ENCODE peak calls at places on chromosomes 7 and 10, in four cellular contexts. One of them, this sample, is unnamed.

GRCh38 chr10:72337039-72337629 is 17.6 kb downstream of the DNAJB12 start:
- DNase-seq in heart left ventricle: peak
- DNase-seq in A549: peak
- DNase-seq in prostate gland: peak
- DNase-seq in this sample: peak

GRCh38 chr7:155001756-155002410 is 1.0 kb downstream of the PAXIP1 start:
- DNase-seq in heart left ventricle: no peak
- DNase-seq in A549: peak
- DNase-seq in prostate gland: no peak
- DNase-seq in this sample: peak

GRCh38 chr7:66198956-66199355 is 6.2 kb upstream of the TPST1 start:
- DNase-seq in A549: no peak
- DNase-seq in heart left ventricle: no peak
- DNase-seq in prostate gland: no peak
- DNase-seq in this sample: no peak

GRCh38 chr10:5538446-5538845 is 13.7 kb downstream of the CALML3 start:
- DNase-seq in A549: no peak
- DNase-seq in prostate gland: no peak
- DNase-seq in heart left ventricle: no peak
- DNase-seq in this sample: peak

GRCh38 chr7:45646207-45646821 is 72.1 kb downstream of the ADCY1 start:
- DNase-seq in prostate gland: no peak
- DNase-seq in A549: no peak
- DNase-seq in heart left ventricle: no peak
- DNase-seq in this sample: no peak

GRCh38 chr10:76393875-76394706 is 962.7 kb downstream of the LRMDA start:
- DNase-seq in heart left ventricle: no peak
- DNase-seq in prostate gland: peak
- DNase-seq in A549: no peak
- DNase-seq in this sample: no peak

GRCh38 chr7:13165854-13166253 is 478.4 kb downstream of the ARL4A start:
- DNase-seq in heart left ventricle: no peak
- DNase-seq in prostate gland: no peak
- DNase-seq in A549: no peak
- DNase-seq in this sample: no peak

GRCh38 chr10:118485641-118486040 is 109.8 kb downstream of the PRLHR start:
- DNase-seq in heart left ventricle: no peak
- DNase-seq in A549: no peak
- DNase-seq in prostate gland: no peak
- DNase-seq in this sample: no peak

GRCh38 chr7:20241491-20242261 is 24.5 kb upstream of the MACC1 start:
- DNase-seq in prostate gland: peak
- DNase-seq in A549: no peak
- DNase-seq in heart left ventricle: no peak
- DNase-seq in this sample: no peak

GRCh38 chr7:29606287-29606721 is 42.7 kb downstream of the PRR15 start:
- DNase-seq in prostate gland: no peak
- DNase-seq in A549: peak
- DNase-seq in heart left ventricle: no peak
- DNase-seq in this sample: peak

GRCh38 chr7:2632717-2633537 is 1.1 kb downstream of the TTYH3 start:
- DNase-seq in A549: peak
- DNase-seq in heart left ventricle: peak
- DNase-seq in prostate gland: peak
- DNase-seq in this sample: peak

GRCh38 chr10:27819781-27820531 is 74.3 kb upstream of the MKX start:
- DNase-seq in prostate gland: no peak
- DNase-seq in heart left ventricle: peak
- DNase-seq in A549: no peak
- DNase-seq in this sample: peak

GRCh38 chr10:33955676-33956075 is 621.2 kb upstream of the NRP1 start:
- DNase-seq in heart left ventricle: no peak
- DNase-seq in A549: no peak
- DNase-seq in prostate gland: no peak
- DNase-seq in this sample: no peak

GRCh38 chr10:75202321-75203096 is 8.1 kb upstream of the VDAC2 start:
- DNase-seq in A549: peak
- DNase-seq in prostate gland: peak
- DNase-seq in heart left ventricle: peak
- DNase-seq in this sample: peak

GRCh38 chr7:141701489-141702046 is 398 bp downstream of the DENND11 start:
- DNase-seq in prostate gland: peak
- DNase-seq in heart left ventricle: peak
- DNase-seq in A549: no peak
- DNase-seq in this sample: peak

GRCh38 chr10:123136806-123137642 is 1.3 kb downstream of the HMX3 start:
- DNase-seq in heart left ventricle: no peak
- DNase-seq in prostate gland: no peak
- DNase-seq in A549: peak
- DNase-seq in this sample: no peak

GRCh38 chr10:6667150-6667549 is 87.1 kb upstream of the PRKCQ start:
- DNase-seq in prostate gland: no peak
- DNase-seq in A549: no peak
- DNase-seq in heart left ventricle: no peak
- DNase-seq in this sample: no peak

GRCh38 chr7:45173596-45174327 is 16.2 kb downstream of the RAMP3 start:
- DNase-seq in A549: no peak
- DNase-seq in heart left ventricle: peak
- DNase-seq in prostate gland: no peak
- DNase-seq in this sample: no peak

GRCh38 chr7:67267914-67268313 is 271.3 kb downstream of the TYW1 start:
- DNase-seq in heart left ventricle: no peak
- DNase-seq in A549: no peak
- DNase-seq in prostate gland: no peak
- DNase-seq in this sample: no peak

GRCh38 chr7:45223728-45224630 is 66.4 kb downstream of the RAMP3 start:
- DNase-seq in A549: no peak
- DNase-seq in heart left ventricle: no peak
- DNase-seq in prostate gland: no peak
- DNase-seq in this sample: no peak

GRCh38 chr10:91593366-91593765 is 39.5 kb downstream of the PPP1R3C start:
- DNase-seq in prostate gland: peak
- DNase-seq in heart left ventricle: no peak
- DNase-seq in A549: no peak
- DNase-seq in this sample: no peak

GRCh38 chr10:120429395-120429794 is 27.6 kb upstream of the PLPP4 start:
- DNase-seq in A549: no peak
- DNase-seq in prostate gland: no peak
- DNase-seq in heart left ventricle: no peak
- DNase-seq in this sample: no peak

GRCh38 chr10:80718024-80718423 is 180.3 kb downstream of the SH2D4B start:
- DNase-seq in A549: no peak
- DNase-seq in prostate gland: no peak
- DNase-seq in heart left ventricle: no peak
- DNase-seq in this sample: no peak

GRCh38 chr10:24518981-24519597 is 204.6 kb downstream of the ARHGAP21 start:
- DNase-seq in A549: peak
- DNase-seq in heart left ventricle: peak
- DNase-seq in prostate gland: peak
- DNase-seq in this sample: peak

GRCh38 chr10:116809528-116810500 is 39.5 kb upstream of the ENO4 start:
- DNase-seq in prostate gland: no peak
- DNase-seq in A549: peak
- DNase-seq in heart left ventricle: no peak
- DNase-seq in this sample: peak

GRCh38 chr7:106421181-106421762 is 136.5 kb upstream of the NAMPT start:
- DNase-seq in prostate gland: peak
- DNase-seq in A549: no peak
- DNase-seq in heart left ventricle: peak
- DNase-seq in this sample: no peak

GRCh38 chr7:92506363-92506762 is 22.0 kb downstream of the PEX1 start:
- DNase-seq in A549: no peak
- DNase-seq in prostate gland: no peak
- DNase-seq in heart left ventricle: no peak
- DNase-seq in this sample: no peak

GRCh38 chr7:49396194-49396593 is 377.2 kb upstream of the VWC2 start:
- DNase-seq in prostate gland: no peak
- DNase-seq in A549: no peak
- DNase-seq in heart left ventricle: no peak
- DNase-seq in this sample: no peak

GRCh38 chr7:117982071-117983055 is 109.1 kb upstream of the CTTNBP2 start:
- DNase-seq in A549: no peak
- DNase-seq in heart left ventricle: no peak
- DNase-seq in prostate gland: no peak
- DNase-seq in this sample: no peak

GRCh38 chr7:38932509-38933168 is 23.6 kb upstream of the VPS41 start:
- DNase-seq in prostate gland: peak
- DNase-seq in A549: peak
- DNase-seq in heart left ventricle: peak
- DNase-seq in this sample: peak

DNA sequence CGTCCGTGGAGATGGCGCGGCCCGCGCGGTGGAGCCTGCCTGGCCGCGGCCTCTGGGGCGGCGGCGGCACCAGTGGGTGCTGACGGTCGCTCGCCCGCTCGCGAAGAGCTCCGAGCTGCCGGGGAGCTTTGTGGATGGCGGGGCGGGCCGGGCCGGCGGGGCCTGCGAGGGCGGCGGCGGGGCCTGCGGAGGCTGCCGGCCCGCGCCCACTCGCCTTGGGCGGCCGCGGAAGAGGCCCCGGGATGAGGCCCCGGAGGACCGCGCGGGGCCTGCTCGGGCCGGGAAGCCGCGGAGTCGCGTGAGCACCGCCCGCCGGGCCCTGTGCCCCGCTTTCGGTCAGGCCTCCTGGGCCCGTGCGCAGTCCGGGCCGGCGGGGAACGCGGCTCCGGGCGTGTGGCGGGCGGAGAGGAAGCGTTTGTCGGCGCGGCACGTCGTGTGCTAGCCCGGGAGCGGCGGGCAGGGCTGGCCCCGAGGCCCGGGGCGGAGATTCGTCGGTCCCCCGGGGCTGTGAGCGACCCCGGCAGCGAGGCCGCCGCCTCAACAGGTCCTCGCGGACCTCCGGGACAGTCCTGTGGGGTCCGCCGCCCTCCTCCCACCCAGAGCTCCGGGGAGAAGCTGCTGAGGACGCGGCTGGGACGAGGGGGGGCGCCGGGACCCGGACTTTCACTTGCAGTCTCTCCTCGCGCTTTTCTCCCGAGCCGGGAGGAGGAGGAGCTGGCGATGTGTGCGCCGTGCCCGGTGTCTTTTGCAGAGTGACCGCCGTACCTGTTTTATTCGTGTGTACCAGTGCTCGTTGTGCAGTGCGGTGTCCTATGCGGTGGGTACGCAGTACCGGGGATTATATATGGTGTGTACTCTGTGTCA is 578 bp downstream of the ZMYND11 start:
- DNase-seq in prostate gland: peak
- DNase-seq in A549: peak
- DNase-seq in heart left ventricle: peak
- DNase-seq in this sample: peak
- TF ChIP-seq POLR2A in prostate gland: peak
- TF ChIP-seq POLR2A in A549: no peak
- TF ChIP-seq POLR2A in heart left ventricle: no peak
- TF ChIP-seq POLR2A in this sample: no peak

GRCh38 chr10:96690755-96691730 is 29.3 kb downstream of the PIK3AP1 start:
- DNase-seq in heart left ventricle: no peak
- DNase-seq in A549: no peak
- DNase-seq in prostate gland: no peak
- DNase-seq in this sample: no peak

GRCh38 chr10:96692427-96692826 is 27.9 kb downstream of the PIK3AP1 start:
- DNase-seq in A549: no peak
- DNase-seq in prostate gland: no peak
- DNase-seq in heart left ventricle: no peak
- DNase-seq in this sample: no peak

GRCh38 chr10:96691761-96692160 is 28.6 kb downstream of the PIK3AP1 start:
- DNase-seq in prostate gland: no peak
- DNase-seq in A549: no peak
- DNase-seq in heart left ventricle: no peak
- DNase-seq in this sample: no peak

GRCh38 chr10:96695366-96695765 is 24.9 kb downstream of the PIK3AP1 start:
- DNase-seq in A549: no peak
- DNase-seq in prostate gland: no peak
- DNase-seq in heart left ventricle: no peak
- DNase-seq in this sample: no peak

GRCh38 chr10:96693431-96693830 is 26.9 kb downstream of the PIK3AP1 start:
- DNase-seq in A549: no peak
- DNase-seq in heart left ventricle: no peak
- DNase-seq in prostate gland: no peak
- DNase-seq in this sample: no peak
- TF ChIP-seq POLR2A in A549: no peak
- TF ChIP-seq POLR2A in heart left ventricle: no peak
- TF ChIP-seq POLR2A in prostate gland: no peak
- TF ChIP-seq POLR2A in this sample: no peak

GRCh38 chr10:44981172-44982113 is 2.8 kb upstream of the DEPP1 start:
- DNase-seq in prostate gland: no peak
- DNase-seq in A549: peak
- DNase-seq in heart left ventricle: peak
- DNase-seq in this sample: peak
- TF ChIP-seq POLR2A in prostate gland: no peak
- TF ChIP-seq POLR2A in A549: no peak
- TF ChIP-seq POLR2A in heart left ventricle: no peak
- TF ChIP-seq POLR2A in this sample: peak

GRCh38 chr10:21314906-21315305 is 210.6 kb downstream of the SKIDA1 start:
- DNase-seq in heart left ventricle: no peak
- DNase-seq in A549: no peak
- DNase-seq in prostate gland: no peak
- DNase-seq in this sample: no peak

GRCh38 chr10:21313691-21314090 is 211.8 kb downstream of the SKIDA1 start:
- DNase-seq in heart left ventricle: no peak
- DNase-seq in A549: no peak
- DNase-seq in prostate gland: no peak
- DNase-seq in this sample: no peak

GRCh38 chr10:21314234-21314633 is 211.2 kb downstream of the SKIDA1 start:
- DNase-seq in prostate gland: no peak
- DNase-seq in heart left ventricle: no peak
- DNase-seq in A549: no peak
- DNase-seq in this sample: no peak

GRCh38 chr10:21317902-21318301 is 207.6 kb downstream of the SKIDA1 start:
- DNase-seq in A549: no peak
- DNase-seq in prostate gland: no peak
- DNase-seq in heart left ventricle: no peak
- DNase-seq in this sample: no peak

DNA sequence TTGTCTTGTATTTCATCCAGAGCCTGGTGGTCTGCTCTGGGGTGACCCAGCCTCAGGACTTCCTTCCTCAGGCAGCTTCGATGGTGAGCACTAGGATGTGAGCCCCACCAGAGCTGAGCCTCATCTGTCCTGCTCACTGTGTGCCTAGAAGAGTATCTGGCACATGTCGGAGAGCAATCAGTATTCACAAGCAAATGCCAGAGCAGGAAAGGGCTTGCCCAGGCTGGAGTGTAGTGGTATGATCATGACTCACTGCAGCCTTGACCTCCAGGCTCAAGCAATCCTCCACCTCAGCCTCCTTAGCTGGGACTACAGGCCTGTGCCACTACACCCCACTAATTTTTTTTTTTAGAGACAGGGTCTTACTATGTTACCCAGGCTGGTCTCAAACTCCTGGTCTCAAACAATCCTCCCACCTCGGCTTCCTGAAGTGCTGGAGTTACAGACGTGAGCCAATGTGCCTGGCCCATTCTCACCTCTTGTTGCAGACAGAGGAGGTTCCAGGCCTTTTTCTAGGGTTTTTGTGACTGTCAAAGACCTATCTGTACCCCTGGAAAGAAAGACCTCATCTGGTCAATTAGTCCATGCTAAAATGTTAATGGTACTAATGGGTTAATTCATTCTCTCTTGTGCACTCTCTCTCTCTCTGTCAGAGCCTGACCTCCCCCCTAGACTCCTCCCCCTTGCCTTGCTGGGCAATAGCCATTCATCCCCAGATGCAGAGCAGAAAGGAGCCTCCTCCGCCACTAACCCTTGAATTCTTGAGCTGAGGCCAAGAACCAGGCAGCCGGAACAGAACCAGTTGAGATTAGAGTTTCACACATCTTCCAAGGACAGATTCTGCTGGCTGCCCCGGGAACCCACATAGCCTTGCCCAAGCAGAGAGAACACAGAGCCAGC is 209.9 kb downstream of the SKIDA1 start:
- DNase-seq in prostate gland: peak
- DNase-seq in A549: peak
- DNase-seq in heart left ventricle: peak
- DNase-seq in this sample: peak
- TF ChIP-seq POLR2A in prostate gland: no peak
- TF ChIP-seq POLR2A in A549: peak
- TF ChIP-seq POLR2A in heart left ventricle: no peak
- TF ChIP-seq POLR2A in this sample: no peak